ENCODE peak calls at places on chromosomes 11 and 22, in eight cellular contexts. One of them, this sample, is unnamed.

GRCh38 chr22:24707477-24707816 is 67.1 kb downstream of the PIWIL3 start:
- DNase-seq in activated naive CD8-positive, alpha-beta T cell treated with anti-CD3 and anti-CD28 coated beads, Interleukin-2, amount 50 U/mL, for 24 hours: no peak
- DNase-seq in GM06990: no peak
- DNase-seq in HCEC 1CT: no peak
- DNase-seq in mesenchymal stem cell: no peak
- DNase-seq in T follicular helper cell: no peak
- DNase-seq in HCT116: peak; percentile 6
- DNase-seq in HFF-Myc: no peak
- DNase-seq in this sample: peak; percentile 49

GRCh38 chr22:44719586-44720368 is 17.8 kb downstream of the PRR5 start:
- DNase-seq in activated naive CD8-positive, alpha-beta T cell treated with anti-CD3 and anti-CD28 coated beads, Interleukin-2, amount 50 U/mL, for 24 hours: no peak
- DNase-seq in GM06990: no peak
- DNase-seq in HCEC 1CT: no peak
- DNase-seq in mesenchymal stem cell: no peak
- DNase-seq in T follicular helper cell: no peak
- DNase-seq in HCT116: no peak
- DNase-seq in HFF-Myc: no peak
- DNase-seq in this sample: no peak

GRCh38 chr22:40176921-40177737 is 596 bp upstream of the TNRC6B start:
- DNase-seq in activated naive CD8-positive, alpha-beta T cell treated with anti-CD3 and anti-CD28 coated beads, Interleukin-2, amount 50 U/mL, for 24 hours: peak; percentile 73
- DNase-seq in GM06990: peak; percentile 54
- DNase-seq in HCEC 1CT: peak; percentile 64
- DNase-seq in mesenchymal stem cell: peak; percentile 77
- DNase-seq in T follicular helper cell: peak; percentile 66
- DNase-seq in HCT116: no peak
- DNase-seq in HFF-Myc: no peak
- DNase-seq in this sample: peak; percentile 13

GRCh38 chr22:39129746-39130145 is 22.7 kb downstream of the CBX7 start:
- DNase-seq in activated naive CD8-positive, alpha-beta T cell treated with anti-CD3 and anti-CD28 coated beads, Interleukin-2, amount 50 U/mL, for 24 hours: no peak
- DNase-seq in GM06990: no peak
- DNase-seq in HCEC 1CT: no peak
- DNase-seq in mesenchymal stem cell: no peak
- DNase-seq in T follicular helper cell: no peak
- DNase-seq in HCT116: no peak
- DNase-seq in HFF-Myc: no peak
- DNase-seq in this sample: no peak

GRCh38 chr11:11451501-11452005 is 98.5 kb upstream of the CSNK2A3 start:
- DNase-seq in activated naive CD8-positive, alpha-beta T cell treated with anti-CD3 and anti-CD28 coated beads, Interleukin-2, amount 50 U/mL, for 24 hours: no peak
- DNase-seq in GM06990: no peak
- DNase-seq in HCEC 1CT: no peak
- DNase-seq in mesenchymal stem cell: no peak
- DNase-seq in T follicular helper cell: no peak
- DNase-seq in HCT116: peak; percentile 46
- DNase-seq in HFF-Myc: no peak
- DNase-seq in this sample: no peak

GRCh38 chr11:132848336-132848735 is 684.0 kb downstream of the OPCML start:
- DNase-seq in activated naive CD8-positive, alpha-beta T cell treated with anti-CD3 and anti-CD28 coated beads, Interleukin-2, amount 50 U/mL, for 24 hours: no peak
- DNase-seq in GM06990: no peak
- DNase-seq in HCEC 1CT: no peak
- DNase-seq in mesenchymal stem cell: no peak
- DNase-seq in T follicular helper cell: no peak
- DNase-seq in HCT116: no peak
- DNase-seq in HFF-Myc: no peak
- DNase-seq in this sample: no peak

GRCh38 chr11:830295-831131 is 2.2 kb upstream of the CD151 start:
- DNase-seq in activated naive CD8-positive, alpha-beta T cell treated with anti-CD3 and anti-CD28 coated beads, Interleukin-2, amount 50 U/mL, for 24 hours: peak; percentile 77
- DNase-seq in GM06990: peak; percentile 80
- DNase-seq in HCEC 1CT: peak; percentile 54
- DNase-seq in mesenchymal stem cell: peak; percentile 79
- DNase-seq in T follicular helper cell: peak; percentile 33
- DNase-seq in HCT116: no peak
- DNase-seq in HFF-Myc: no peak
- DNase-seq in this sample: no peak

GRCh38 chr22:43159484-43160178 is 8.3 kb downstream of the TSPO start:
- DNase-seq in activated naive CD8-positive, alpha-beta T cell treated with anti-CD3 and anti-CD28 coated beads, Interleukin-2, amount 50 U/mL, for 24 hours: no peak
- DNase-seq in GM06990: no peak
- DNase-seq in HCEC 1CT: no peak
- DNase-seq in mesenchymal stem cell: peak; percentile 31
- DNase-seq in T follicular helper cell: no peak
- DNase-seq in HCT116: no peak
- DNase-seq in HFF-Myc: no peak
- DNase-seq in this sample: no peak

GRCh38 chr22:35275580-35275979 is 18.3 kb downstream of the HMGXB4 start:
- DNase-seq in activated naive CD8-positive, alpha-beta T cell treated with anti-CD3 and anti-CD28 coated beads, Interleukin-2, amount 50 U/mL, for 24 hours: no peak
- DNase-seq in GM06990: no peak
- DNase-seq in HCEC 1CT: peak; percentile 57
- DNase-seq in mesenchymal stem cell: no peak
- DNase-seq in T follicular helper cell: no peak
- DNase-seq in HCT116: no peak
- DNase-seq in HFF-Myc: no peak
- DNase-seq in this sample: no peak

GRCh38 chr11:80155412-80156017 is 714.7 kb upstream of the TENM4 start:
- DNase-seq in activated naive CD8-positive, alpha-beta T cell treated with anti-CD3 and anti-CD28 coated beads, Interleukin-2, amount 50 U/mL, for 24 hours: no peak
- DNase-seq in GM06990: no peak
- DNase-seq in HCEC 1CT: peak; percentile 43
- DNase-seq in mesenchymal stem cell: peak; percentile 45
- DNase-seq in T follicular helper cell: no peak
- DNase-seq in HCT116: no peak
- DNase-seq in HFF-Myc: no peak
- DNase-seq in this sample: peak; percentile 24

GRCh38 chr11:65476632-65477270 is 22.1 kb upstream of the MALAT1 start:
- DNase-seq in activated naive CD8-positive, alpha-beta T cell treated with anti-CD3 and anti-CD28 coated beads, Interleukin-2, amount 50 U/mL, for 24 hours: no peak
- DNase-seq in GM06990: no peak
- DNase-seq in HCEC 1CT: no peak
- DNase-seq in mesenchymal stem cell: peak; percentile 49
- DNase-seq in T follicular helper cell: no peak
- DNase-seq in HCT116: no peak
- DNase-seq in HFF-Myc: no peak
- DNase-seq in this sample: no peak

GRCh38 chr11:125428486-125429173 is 67.4 kb downstream of the FEZ1 start:
- DNase-seq in activated naive CD8-positive, alpha-beta T cell treated with anti-CD3 and anti-CD28 coated beads, Interleukin-2, amount 50 U/mL, for 24 hours: no peak
- DNase-seq in GM06990: no peak
- DNase-seq in HCEC 1CT: no peak
- DNase-seq in mesenchymal stem cell: no peak
- DNase-seq in T follicular helper cell: no peak
- DNase-seq in HCT116: no peak
- DNase-seq in HFF-Myc: no peak
- DNase-seq in this sample: no peak

GRCh38 chr11:126646701-126647209 is 291.3 kb downstream of the ST3GAL4 start:
- DNase-seq in activated naive CD8-positive, alpha-beta T cell treated with anti-CD3 and anti-CD28 coated beads, Interleukin-2, amount 50 U/mL, for 24 hours: no peak
- DNase-seq in GM06990: no peak
- DNase-seq in HCEC 1CT: peak; percentile 33
- DNase-seq in mesenchymal stem cell: no peak
- DNase-seq in T follicular helper cell: no peak
- DNase-seq in HCT116: no peak
- DNase-seq in HFF-Myc: no peak
- DNase-seq in this sample: no peak

GRCh38 chr11:47257178-47257517 is 648 bp upstream of the NR1H3 start:
- DNase-seq in activated naive CD8-positive, alpha-beta T cell treated with anti-CD3 and anti-CD28 coated beads, Interleukin-2, amount 50 U/mL, for 24 hours: no peak
- DNase-seq in GM06990: no peak
- DNase-seq in HCEC 1CT: no peak
- DNase-seq in mesenchymal stem cell: no peak
- DNase-seq in T follicular helper cell: no peak
- DNase-seq in HCT116: no peak
- DNase-seq in HFF-Myc: no peak
- DNase-seq in this sample: no peak

GRCh38 chr11:17571431-17572358 is 24.6 kb downstream of the OTOG start:
- DNase-seq in activated naive CD8-positive, alpha-beta T cell treated with anti-CD3 and anti-CD28 coated beads, Interleukin-2, amount 50 U/mL, for 24 hours: no peak
- DNase-seq in GM06990: no peak
- DNase-seq in HCEC 1CT: no peak
- DNase-seq in mesenchymal stem cell: no peak
- DNase-seq in T follicular helper cell: no peak
- DNase-seq in HCT116: no peak
- DNase-seq in HFF-Myc: no peak
- DNase-seq in this sample: no peak

GRCh38 chr22:50174382-50175190 is 4.1 kb downstream of the PANX2 start:
- DNase-seq in activated naive CD8-positive, alpha-beta T cell treated with anti-CD3 and anti-CD28 coated beads, Interleukin-2, amount 50 U/mL, for 24 hours: no peak
- DNase-seq in GM06990: peak; percentile 3
- DNase-seq in HCEC 1CT: no peak
- DNase-seq in mesenchymal stem cell: no peak
- DNase-seq in T follicular helper cell: no peak
- DNase-seq in HCT116: no peak
- DNase-seq in HFF-Myc: no peak
- DNase-seq in this sample: no peak

GRCh38 chr11:111077938-111078337 is 167.6 kb upstream of the POU2AF2 start:
- DNase-seq in activated naive CD8-positive, alpha-beta T cell treated with anti-CD3 and anti-CD28 coated beads, Interleukin-2, amount 50 U/mL, for 24 hours: no peak
- DNase-seq in GM06990: no peak
- DNase-seq in HCEC 1CT: no peak
- DNase-seq in mesenchymal stem cell: no peak
- DNase-seq in T follicular helper cell: no peak
- DNase-seq in HCT116: no peak
- DNase-seq in HFF-Myc: no peak
- DNase-seq in this sample: no peak

GRCh38 chr22:17493384-17493981 is 69.8 kb upstream of the SLC25A18 start:
- DNase-seq in activated naive CD8-positive, alpha-beta T cell treated with anti-CD3 and anti-CD28 coated beads, Interleukin-2, amount 50 U/mL, for 24 hours: no peak
- DNase-seq in GM06990: no peak
- DNase-seq in HCEC 1CT: no peak
- DNase-seq in mesenchymal stem cell: no peak
- DNase-seq in T follicular helper cell: no peak
- DNase-seq in HCT116: no peak
- DNase-seq in HFF-Myc: no peak
- DNase-seq in this sample: no peak

GRCh38 chr11:70205049-70205725 is 2.1 kb downstream of the FADD start:
- DNase-seq in activated naive CD8-positive, alpha-beta T cell treated with anti-CD3 and anti-CD28 coated beads, Interleukin-2, amount 50 U/mL, for 24 hours: no peak
- DNase-seq in GM06990: no peak
- DNase-seq in HCEC 1CT: no peak
- DNase-seq in mesenchymal stem cell: peak; percentile 39
- DNase-seq in T follicular helper cell: no peak
- DNase-seq in HCT116: no peak
- DNase-seq in HFF-Myc: no peak
- DNase-seq in this sample: no peak

GRCh38 chr11:126397016-126397415 is 41.5 kb downstream of the ST3GAL4 start:
- DNase-seq in activated naive CD8-positive, alpha-beta T cell treated with anti-CD3 and anti-CD28 coated beads, Interleukin-2, amount 50 U/mL, for 24 hours: no peak
- DNase-seq in GM06990: no peak
- DNase-seq in HCEC 1CT: no peak
- DNase-seq in mesenchymal stem cell: no peak
- DNase-seq in T follicular helper cell: no peak
- DNase-seq in HCT116: no peak
- DNase-seq in HFF-Myc: no peak
- DNase-seq in this sample: no peak

GRCh38 chr22:25212337-25212736 is 7.1 kb upstream of the CRYBB2 start:
- DNase-seq in activated naive CD8-positive, alpha-beta T cell treated with anti-CD3 and anti-CD28 coated beads, Interleukin-2, amount 50 U/mL, for 24 hours: no peak
- DNase-seq in GM06990: no peak
- DNase-seq in HCEC 1CT: no peak
- DNase-seq in mesenchymal stem cell: no peak
- DNase-seq in T follicular helper cell: no peak
- DNase-seq in HCT116: no peak
- DNase-seq in HFF-Myc: no peak
- DNase-seq in this sample: no peak

GRCh38 chr11:45606514-45607024 is 58.9 kb downstream of the CHST1 start:
- DNase-seq in activated naive CD8-positive, alpha-beta T cell treated with anti-CD3 and anti-CD28 coated beads, Interleukin-2, amount 50 U/mL, for 24 hours: no peak
- DNase-seq in GM06990: no peak
- DNase-seq in HCEC 1CT: no peak
- DNase-seq in mesenchymal stem cell: no peak
- DNase-seq in T follicular helper cell: no peak
- DNase-seq in HCT116: no peak
- DNase-seq in HFF-Myc: no peak
- DNase-seq in this sample: no peak

GRCh38 chr11:67434395-67434881 is 3.0 kb downstream of the PTPRCAP start:
- DNase-seq in activated naive CD8-positive, alpha-beta T cell treated with anti-CD3 and anti-CD28 coated beads, Interleukin-2, amount 50 U/mL, for 24 hours: no peak
- DNase-seq in GM06990: peak; percentile 50
- DNase-seq in HCEC 1CT: no peak
- DNase-seq in mesenchymal stem cell: no peak
- DNase-seq in T follicular helper cell: no peak
- DNase-seq in HCT116: no peak
- DNase-seq in HFF-Myc: no peak
- DNase-seq in this sample: no peak

GRCh38 chr11:47051217-47051616 is 114.7 kb downstream of the CSTPP1 start:
- DNase-seq in activated naive CD8-positive, alpha-beta T cell treated with anti-CD3 and anti-CD28 coated beads, Interleukin-2, amount 50 U/mL, for 24 hours: no peak
- DNase-seq in GM06990: no peak
- DNase-seq in HCEC 1CT: no peak
- DNase-seq in mesenchymal stem cell: no peak
- DNase-seq in T follicular helper cell: no peak
- DNase-seq in HCT116: no peak
- DNase-seq in HFF-Myc: no peak
- DNase-seq in this sample: no peak

GRCh38 chr22:25757686-25758085 is 15.7 kb downstream of the MYO18B start:
- DNase-seq in activated naive CD8-positive, alpha-beta T cell treated with anti-CD3 and anti-CD28 coated beads, Interleukin-2, amount 50 U/mL, for 24 hours: no peak
- DNase-seq in GM06990: no peak
- DNase-seq in HCEC 1CT: no peak
- DNase-seq in mesenchymal stem cell: no peak
- DNase-seq in T follicular helper cell: no peak
- DNase-seq in HCT116: no peak
- DNase-seq in HFF-Myc: no peak
- DNase-seq in this sample: no peak

GRCh38 chr11:70203749-70204465 is 811 bp downstream of the FADD start:
- DNase-seq in activated naive CD8-positive, alpha-beta T cell treated with anti-CD3 and anti-CD28 coated beads, Interleukin-2, amount 50 U/mL, for 24 hours: peak; percentile 88
- DNase-seq in GM06990: peak; percentile 69
- DNase-seq in HCEC 1CT: peak; percentile 77
- DNase-seq in mesenchymal stem cell: peak; percentile 92
- DNase-seq in T follicular helper cell: peak; percentile 87
- DNase-seq in HCT116: peak; percentile 19
- DNase-seq in HFF-Myc: peak; percentile 73
- DNase-seq in this sample: peak; percentile 66

GRCh38 chr11:133971871-133972270 is 15.1 kb upstream of the IGSF9B start:
- DNase-seq in activated naive CD8-positive, alpha-beta T cell treated with anti-CD3 and anti-CD28 coated beads, Interleukin-2, amount 50 U/mL, for 24 hours: no peak
- DNase-seq in GM06990: no peak
- DNase-seq in HCEC 1CT: no peak
- DNase-seq in mesenchymal stem cell: no peak
- DNase-seq in T follicular helper cell: no peak
- DNase-seq in HCT116: no peak
- DNase-seq in HFF-Myc: no peak
- DNase-seq in this sample: no peak

GRCh38 chr11:16945671-16946469 is 68.3 kb downstream of the PLEKHA7 start:
- DNase-seq in activated naive CD8-positive, alpha-beta T cell treated with anti-CD3 and anti-CD28 coated beads, Interleukin-2, amount 50 U/mL, for 24 hours: peak; percentile 61
- DNase-seq in GM06990: peak; percentile 71
- DNase-seq in HCEC 1CT: peak; percentile 44
- DNase-seq in mesenchymal stem cell: peak; percentile 53
- DNase-seq in T follicular helper cell: no peak
- DNase-seq in HCT116: peak; percentile 51
- DNase-seq in HFF-Myc: no peak
- DNase-seq in this sample: peak; percentile 35

GRCh38 chr11:65506770-65507485 is 8.1 kb downstream of the MALAT1 start:
- DNase-seq in activated naive CD8-positive, alpha-beta T cell treated with anti-CD3 and anti-CD28 coated beads, Interleukin-2, amount 50 U/mL, for 24 hours: peak; percentile 47
- DNase-seq in GM06990: peak; percentile 75
- DNase-seq in HCEC 1CT: peak; percentile 86
- DNase-seq in mesenchymal stem cell: peak; percentile 92
- DNase-seq in T follicular helper cell: no peak
- DNase-seq in HCT116: peak; percentile 91
- DNase-seq in HFF-Myc: peak; percentile 83
- DNase-seq in this sample: no peak

This sample was measured in AML-193.